ENCODE peak calls at places on chromosomes 5 and 9, in four cellular contexts. D, X, U and I are unnamed samples.

GRCh38 chr5:68070641-68071191 is 144.8 kb upstream of the PIK3R1 start:
- DNase-seq in X (no peak), U (peak; percentile 45), D (no peak), I (no peak)

GRCh38 chr9:124855566-124855943 is 2.3 kb downstream of the WDR38 start:
- DNase-seq in D (no peak), U (no peak), X (no peak), I (no peak)

GRCh38 chr9:128091144-128091543 is 23.1 kb downstream of the SLC25A25 start:
- DNase-seq in X (no peak), D (peak; percentile 74), U (peak; percentile 92), I (no peak)

GRCh38 chr5:72194846-72195245 is 87.6 kb downstream of the MAP1B start:
- DNase-seq in U (no peak), X (no peak), D (no peak), I (peak; percentile 66)

GRCh38 chr5:65903581-65903980 is 22.8 kb upstream of the ERBIN start:
- DNase-seq in U (no peak), D (no peak), X (no peak), I (no peak)

GRCh38 chr5:178445534-178445933 is 144.7 kb downstream of the COL23A1 start:
- DNase-seq in D (no peak), X (no peak), U (no peak), I (no peak)

GRCh38 chr9:111957856-111958631 is 61.4 kb downstream of the UGCG start:
- DNase-seq in U (peak; percentile 97), X (no peak), D (peak; percentile 53), I (no peak)

GRCh38 chr9:38771593-38771992 is 51.7 kb upstream of the FAM240B start:
- DNase-seq in U (no peak), X (no peak), D (no peak), I (no peak)

GRCh38 chr5:78511116-78511906 is 137.3 kb downstream of the LHFPL2 start:
- DNase-seq in U (no peak), D (no peak), X (no peak), I (no peak)

GRCh38 chr9:136225748-136226679 is 19.6 kb downstream of the QSOX2 start:
- DNase-seq in U (peak; percentile 36), X (peak; percentile 51), D (peak; percentile 39), I (peak; percentile 88)

GRCh38 chr5:168334161-168335094 is 43.0 kb downstream of the WWC1 start:
- DNase-seq in U (peak; percentile 17), X (no peak), D (no peak), I (no peak)

GRCh38 chr5:125411163-125412050 is 665.0 kb upstream of the ZNF608 start:
- DNase-seq in D (no peak), X (no peak), U (no peak), I (no peak)

GRCh38 chr5:147898875-147899401 is 7.4 kb downstream of the C5orf46 start:
- DNase-seq in X (no peak), D (no peak), U (no peak), I (no peak)

GRCh38 chr9:74735761-74736160 is 152.0 kb downstream of the TRPM6 start:
- DNase-seq in U (no peak), D (no peak), X (no peak), I (no peak)